ENCODE peak calls at places on chromosomes 1 and 21, in ten cellular contexts. N is CD4-positive, alpha-beta T cell; B is activated CD8-positive, alpha-beta memory T cell treated with anti-CD3 and anti-CD28 coated beads for 48 hours; W is GM03348; K is mammary epithelial cell; R is stimulated activated CD8-positive, alpha-beta memory T cell treated with anti-CD3 and anti-CD28 coated beads, Interleukin-15, amount 100 ng/mL, for 24 hours; C is GM19239; A is BJ; M is Daoy; V is prostate gland. H is an unnamed sample.

GRCh38 chr1:110135268-110136065 is 14.8 kb upstream of the SLC6A17 start:
- DNase-seq in N (no peak), B (no peak), W (no peak), K (no peak), R (no peak), C (no peak), A (no peak), M (peak), V (no peak), H (peak)

GRCh38 chr1:117674521-117675400 is 68.9 kb downstream of the TENT5C start:
- DNase-seq in N (peak), B (no peak), W (peak), K (no peak), R (no peak), C (peak), A (no peak), M (peak), V (no peak), H (peak)

GRCh38 chr1:23013657-23014056 is 2.0 kb downstream of the TEX46 start:
- DNase-seq in N (no peak), B (no peak), W (no peak), K (peak), R (no peak), C (no peak), A (no peak), M (peak), V (no peak), H (no peak)

GRCh38 chr1:175204285-175204684 is 11.7 kb upstream of the KIAA0040 start:
- DNase-seq in N (no peak), B (no peak), W (no peak), K (no peak), R (no peak), C (no peak), A (no peak), M (no peak), V (no peak), H (no peak)

GRCh38 chr1:155392898-155393411 is 72.3 kb downstream of the RUSC1 start:
- DNase-seq in N (no peak), B (no peak), W (no peak), K (peak), R (no peak), C (no peak), A (no peak), M (no peak), V (peak), H (no peak)

GRCh38 chr21:37619464-37619974 is 252.9 kb downstream of the DYRK1A start:
- DNase-seq in N (no peak), B (no peak), W (no peak), K (peak), R (no peak), C (no peak), A (no peak), M (peak), V (no peak), H (peak)

GRCh38 chr1:8846263-8846662 is 28.8 kb upstream of the RERE start:
- DNase-seq in N (no peak), B (no peak), W (no peak), K (no peak), R (no peak), C (no peak), A (no peak), M (no peak), V (no peak), H (no peak)

GRCh38 chr1:167899253-167899681 is 14.7 kb downstream of the ADCY10 start:
- DNase-seq in N (no peak), B (no peak), W (peak), K (no peak), R (no peak), C (peak), A (no peak), M (no peak), V (peak), H (peak)

GRCh38 chr1:156886583-156887302 is 6.8 kb upstream of the PEAR1 start:
- DNase-seq in N (no peak), B (no peak), W (no peak), K (no peak), R (no peak), C (no peak), A (no peak), M (no peak), V (no peak), H (no peak)

GRCh38 chr1:100581096-100581705 is 43.3 kb downstream of the GPR88 start:
- DNase-seq in N (no peak), B (no peak), W (no peak), K (no peak), R (no peak), C (no peak), A (no peak), M (no peak), V (no peak), H (no peak)

H was measured in MG63.